ENCODE peak calls at places on chromosomes 5 and 9, in five cellular contexts. J, N, D, I and Y are unnamed samples.

GRCh38 chr5:174455301-174455700 is 269.1 kb upstream of the MSX2 start:
- DNase-seq in I (no peak), J (no peak), N (no peak), D (no peak), Y (no peak)

GRCh38 chr5:177097016-177097985 is 10.6 kb downstream of the FGFR4 start:
- DNase-seq in D (no peak), N (no peak), I (no peak), J (no peak), Y (no peak)

GRCh38 chr5:134079748-134080581 is 34.5 kb upstream of the TCF7 start:
- DNase-seq in I (no peak), D (no peak), J (no peak), N (no peak), Y (no peak)

GRCh38 chr5:12269164-12269563 is 364.9 kb upstream of the CTNND2 start:
- DNase-seq in D (no peak), N (no peak), J (no peak), I (no peak), Y (no peak)

GRCh38 chr5:139494832-139495231 is 12.3 kb upstream of the STING1 start:
- DNase-seq in I (no peak), D (no peak), J (no peak), N (no peak), Y (no peak)

GRCh38 chr5:38463634-38464521 is 92.6 kb downstream of the LIFR start:
- DNase-seq in J (no peak), N (no peak), D (peak; percentile 82), I (peak; percentile 56), Y (no peak)

GRCh38 chr5:103256178-103256577 is 2.4 kb upstream of the MACIR start:
- DNase-seq in I (no peak), J (peak; percentile 41), D (peak; percentile 9), N (no peak), Y (no peak)

GRCh38 chr5:119828536-119828935 is 199.2 kb downstream of the FAM170A start:
- DNase-seq in J (no peak), I (no peak), D (no peak), N (no peak), Y (no peak)

GRCh38 chr5:5494489-5495402 is 72.3 kb downstream of the ICE1 start:
- DNase-seq in I (peak; percentile 80), J (peak; percentile 92), N (peak; percentile 30), D (peak; percentile 25), Y (peak; percentile 94)

GRCh38 chr5:40572947-40573346 is 106.8 kb upstream of the PTGER4 start:
- DNase-seq in I (no peak), N (no peak), D (no peak), J (no peak), Y (no peak)

GRCh38 chr5:1007221-1007680 is 1.4 kb upstream of the NKD2 start:
- DNase-seq in N (peak; percentile 8), J (peak; percentile 3), I (no peak), D (no peak), Y (no peak)

GRCh38 chr9:100452894-100453293 is 20.1 kb upstream of the TMEFF1 start:
- DNase-seq in J (no peak), I (no peak), N (no peak), D (no peak), Y (no peak)

GRCh38 chr9:100445903-100446549 is 19.1 kb downstream of the MSANTD3 start:
- DNase-seq in D (no peak), J (no peak), N (no peak), I (no peak), Y (no peak)

GRCh38 chr9:100448266-100448665 is 21.3 kb downstream of the MSANTD3 start:
- DNase-seq in J (no peak), I (no peak), D (no peak), N (no peak), Y (no peak)

GRCh38 chr9:100445161-100445902 is 18.4 kb downstream of the MSANTD3 start:
- DNase-seq in D (no peak), N (no peak), J (no peak), I (no peak), Y (no peak)

GRCh38 chr9:100449420-100449819 is 22.5 kb downstream of the MSANTD3 start:
- DNase-seq in J (no peak), D (no peak), N (no peak), I (no peak), Y (no peak)
- H3K4me3 ChIP-seq in J (no peak overlapping the region), D (no peak overlapping the region), N (no peak overlapping the region), I (no peak overlapping the region), Y (no peak overlapping the region)

DNA sequence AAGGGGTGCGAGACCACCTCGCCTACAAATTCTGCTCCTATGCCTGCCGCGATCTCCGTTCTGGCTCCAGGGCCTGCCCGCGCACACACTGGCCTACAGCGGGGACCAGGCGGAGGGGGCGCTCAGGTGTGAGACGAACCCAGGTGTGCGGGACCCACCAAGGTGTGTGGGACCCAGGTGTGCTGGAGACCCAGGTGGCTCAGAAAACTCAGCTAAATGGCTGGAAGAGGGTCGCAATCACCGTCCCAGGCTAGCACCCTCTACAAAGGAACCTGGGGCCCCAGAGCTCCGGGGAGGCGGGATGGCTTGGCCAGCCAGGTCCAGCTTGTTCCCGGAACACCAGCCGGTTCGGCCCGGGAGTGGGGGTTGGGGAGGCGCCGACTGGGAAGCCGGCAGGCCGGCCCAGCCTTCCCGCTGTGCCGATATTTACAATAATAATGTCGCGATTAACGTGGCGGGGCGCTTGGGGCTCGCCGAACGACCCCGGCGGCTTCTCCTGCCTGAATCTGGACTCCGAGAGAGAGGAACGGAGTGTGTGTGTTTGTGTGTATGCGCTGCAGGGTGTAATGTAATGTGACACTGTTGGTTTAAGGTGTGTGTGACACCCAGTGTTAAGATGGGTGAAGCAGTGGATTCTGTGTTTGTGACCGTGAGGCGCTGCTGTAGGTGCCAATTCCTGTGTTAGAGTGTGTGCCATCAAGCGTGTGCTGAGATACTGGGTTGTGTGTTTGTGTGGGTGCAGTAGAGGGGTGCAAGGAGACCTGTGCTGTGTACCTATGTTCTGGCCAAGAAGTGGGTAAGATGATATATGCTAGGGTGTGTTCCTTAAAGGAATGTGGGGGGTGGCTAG is 1.4 kb downstream of the PCDH1 start:
- DNase-seq in J (peak; percentile 54), D (peak; percentile 17), N (peak; percentile 48), I (no peak), Y (no peak)
- TF ChIP-seq POLR2A in J (no peak), D (no peak), N (no peak), I (no peak), Y (no peak)

GRCh38 chr9:115202960-115203751 is 85.2 kb upstream of the TNC start:
- DNase-seq in N (no peak), D (no peak), I (no peak), J (no peak), Y (no peak)
- TF ChIP-seq CTCF in N (no peak), D (no peak), I (no peak), J (no peak), Y (no peak)

GRCh38 chr9:93346240-93347112 is 105.0 kb upstream of the FAM120A start:
- DNase-seq in J (no peak), D (no peak), N (no peak), I (no peak), Y (no peak)
- H3K4me3 ChIP-seq in J (no peak overlapping the region), D (no peak overlapping the region), N (peak overlapping the region; percentile 41), I (peak overlapping the region; percentile 47), Y (peak overlapping the region; percentile 2)

GRCh38 chr5:131209506-131210191 is 38.9 kb downstream of the LYRM7 start:
- DNase-seq in J (peak; percentile 13), D (no peak), I (no peak), N (no peak), Y (no peak)
- TF ChIP-seq POLR2A in J (no peak), D (no peak), I (no peak), N (no peak), Y (no peak)

GRCh38 chr5:135990518-135991240 is 35.9 kb upstream of the LECT2 start:
- DNase-seq in I (no peak), N (no peak), J (no peak), D (no peak), Y (no peak)

GRCh38 chr5:135993248-135993893 is 35.4 kb upstream of the TGFBI start:
- DNase-seq in N (no peak), J (no peak), I (no peak), D (peak; percentile 75), Y (no peak)

GRCh38 chr5:135991381-135991907 is 36.7 kb upstream of the LECT2 start:
- DNase-seq in J (no peak), N (no peak), I (no peak), D (no peak), Y (no peak)

GRCh38 chr5:135986891-135987401 is 32.2 kb upstream of the LECT2 start:
- DNase-seq in D (no peak), N (no peak), J (no peak), I (no peak), Y (no peak)

GRCh38 chr5:135989686-135990085 is 34.9 kb upstream of the LECT2 start:
- DNase-seq in J (no peak), I (no peak), N (no peak), D (no peak), Y (no peak)
- TF ChIP-seq CTCF in J (no peak), I (no peak), N (no peak), D (no peak), Y (no peak)

GRCh38 chr9:129351642-129352151 is 173.6 kb upstream of the IER5L start:
- DNase-seq in I (no peak), D (no peak), N (no peak), J (no peak), Y (no peak)

GRCh38 chr9:129349571-129349947 is 171.5 kb upstream of the IER5L start:
- DNase-seq in J (no peak), N (no peak), D (no peak), I (no peak), Y (no peak)

GRCh38 chr9:129348890-129349570 is 171.0 kb upstream of the IER5L start:
- DNase-seq in J (no peak), D (no peak), N (no peak), I (no peak), Y (no peak)

GRCh38 chr9:129351058-129351641 is 173.1 kb upstream of the IER5L start:
- DNase-seq in D (no peak), N (no peak), J (no peak), I (no peak), Y (no peak)

GRCh38 chr9:129350143-129350935 is 172.3 kb upstream of the IER5L start:
- DNase-seq in N (no peak), I (no peak), D (no peak), J (no peak), Y (no peak)
- H3K4me3 ChIP-seq in N (no peak overlapping the region), I (no peak overlapping the region), D (no peak overlapping the region), J (no peak overlapping the region), Y (no peak overlapping the region)

GRCh38 chr9:132042324-132042723 is 37.3 kb downstream of the MED27 start:
- DNase-seq in D (peak; percentile 76), N (no peak), J (no peak), I (no peak), Y (no peak)
- TF ChIP-seq POLR2A in D (no peak), N (no peak), J (no peak), I (no peak), Y (no peak)

GRCh38 chr5:124873189-124873588 is 126.8 kb upstream of the ZNF608 start:
- DNase-seq in J (no peak), I (no peak), N (no peak), D (no peak), Y (no peak)
- TF ChIP-seq CTCF in J (no peak), I (no peak), N (no peak), D (no peak), Y (no peak)

GRCh38 chr5:81003987-81004386 is 43.8 kb downstream of the RASGRF2 start:
- DNase-seq in I (no peak), J (no peak), N (no peak), D (no peak), Y (no peak)

DNA sequence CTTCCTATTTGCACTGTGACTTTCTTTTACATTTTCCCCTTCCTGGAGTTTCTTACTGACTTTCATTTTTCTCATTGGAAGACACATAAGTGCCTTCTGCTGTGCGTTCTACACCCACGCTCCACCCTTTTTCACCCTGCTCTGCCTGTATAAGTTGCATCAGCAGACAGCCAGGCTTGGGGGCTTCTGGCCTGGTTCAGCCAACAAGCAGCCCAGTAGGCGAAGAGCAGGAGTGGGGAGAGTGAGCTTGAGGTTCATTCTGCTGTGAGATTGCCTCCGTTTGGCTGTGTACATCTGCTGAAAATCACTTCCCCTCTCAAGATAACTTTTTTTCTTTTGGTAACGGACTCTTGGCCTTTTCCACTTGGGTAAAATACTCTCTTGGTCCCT is 38.4 kb downstream of the RASGRF2 start:
- DNase-seq in N (no peak), J (no peak), D (no peak), I (no peak), Y (no peak)
- H3K4me3 ChIP-seq in N (no peak overlapping the region), J (no peak overlapping the region), D (no peak overlapping the region), I (no peak overlapping the region), Y (no peak overlapping the region)